ENCODE peak calls at places on chromosomes 2 and 18, in four cellular contexts. B is H9, R is IMR-90, X is H1. I is an unnamed sample.

GRCh38 chr2:165055081-165055879 is 100.0 kb upstream of the SLC38A11 start:
- DNase-seq in B (no peak), R (peak; percentile 22), X (no peak), I (peak; percentile 91)

GRCh38 chr2:170145675-170146432 is 32.1 kb upstream of the MYO3B start:
- DNase-seq in B (no peak), R (no peak), X (no peak), I (no peak)

GRCh38 chr2:61179701-61180639 is 18.0 kb downstream of the C2orf74 start:
- DNase-seq in B (no peak), R (peak; percentile 77), X (no peak), I (no peak)

GRCh38 chr2:43469094-43469493 is 126.7 kb downstream of the THADA start:
- DNase-seq in B (no peak), R (no peak), X (no peak), I (peak; percentile 44)

GRCh38 chr2:98465456-98466201 is 21.0 kb downstream of the INPP4A start:
- DNase-seq in B (no peak), R (peak; percentile 42), X (no peak), I (no peak)

GRCh38 chr18:49815927-49816326 is 2.6 kb upstream of the ACAA2 start:
- DNase-seq in B (no peak), R (no peak), X (no peak), I (no peak)

GRCh38 chr2:26469092-26469710 is 8.7 kb downstream of the OTOF start:
- DNase-seq in B (peak; percentile 80), R (peak; percentile 59), X (peak; percentile 75), I (peak; percentile 88)

GRCh38 chr2:24365051-24365450 is 4.7 kb upstream of the ITSN2 start:
- DNase-seq in B (no peak), R (no peak), X (no peak), I (no peak)

GRCh38 chr2:24122-24521 is 22.2 kb downstream of the FAM110C start:
- DNase-seq in B (no peak), R (no peak), X (no peak), I (no peak)

GRCh38 chr2:3126686-3127278 is 250.8 kb downstream of the EIPR1 start:
- DNase-seq in B (no peak), R (no peak), X (no peak), I (no peak)

GRCh38 chr2:172096661-172097547 is 5.8 kb downstream of the DLX2 start:
- DNase-seq in B (no peak), R (peak; percentile 39), X (no peak), I (peak; percentile 73)

GRCh38 chr18:31424383-31424988 is 23.1 kb upstream of the DSG3 start:
- DNase-seq in B (peak; percentile 65), R (peak; percentile 20), X (no peak), I (peak; percentile 77)

GRCh38 chr18:36580874-36581750 is 247.7 kb downstream of the TPGS2 start:
- DNase-seq in B (no peak), R (peak; percentile 75), X (no peak), I (no peak)

GRCh38 chr2:180508451-180508850 is 472.0 kb upstream of the UBE2E3 start:
- DNase-seq in B (no peak), R (no peak), X (no peak), I (no peak)

GRCh38 chr18:11309172-11309571 is 159.8 kb upstream of the PIEZO2 start:
- DNase-seq in B (peak; percentile 40), R (no peak), X (no peak), I (peak; percentile 61)

GRCh38 chr2:207825033-207825957 is 55.6 kb upstream of the FZD5 start:
- DNase-seq in B (no peak), R (no peak), X (no peak), I (no peak)

GRCh38 chr2:149648282-149649030 is 60.9 kb upstream of the MMADHC start:
- DNase-seq in B (no peak), R (peak; percentile 99), X (no peak), I (peak; percentile 82)

GRCh38 chr18:44195394-44196140 is 485.1 kb upstream of the SETBP1 start:
- DNase-seq in B (no peak), R (no peak), X (no peak), I (no peak)

GRCh38 chr2:182559623-182560022 is 132.8 kb upstream of the PDE1A start:
- DNase-seq in B (no peak), R (peak; percentile 76), X (no peak), I (no peak)

GRCh38 chr2:177161741-177162440 is 50.7 kb upstream of the HNRNPA3 start:
- DNase-seq in B (no peak), R (peak; percentile 41), X (no peak), I (no peak)

GRCh38 chr2:5981241-5982055 is 289.3 kb downstream of the SOX11 start:
- DNase-seq in B (peak; percentile 62), R (peak; percentile 12), X (no peak), I (peak; percentile 77)

GRCh38 chr2:47725808-47726207 is 57.1 kb upstream of the MSH6 start:
- DNase-seq in B (no peak), R (no peak), X (no peak), I (no peak)

DNA sequence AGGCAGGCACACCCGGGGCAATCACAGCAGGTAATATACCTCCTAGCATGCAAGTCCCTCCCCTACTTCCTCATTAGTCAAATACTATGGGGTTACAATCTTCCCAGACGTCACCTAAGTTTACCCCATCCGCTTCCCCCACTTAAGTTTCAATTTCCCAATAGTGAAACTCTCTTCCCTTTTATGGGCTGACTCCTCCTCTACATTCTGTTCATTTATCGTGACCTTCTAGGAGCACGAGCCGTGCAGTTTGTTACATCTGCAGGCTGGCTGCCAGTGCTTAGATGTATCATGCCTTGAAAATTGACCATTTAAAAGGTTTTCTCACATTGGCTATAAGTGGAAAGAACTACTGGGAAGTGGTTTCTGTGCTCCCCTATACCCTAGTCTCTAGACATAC is 1357.8 kb upstream of the CRIM1 start:
- DNase-seq in B (no peak), R (no peak), X (no peak), I (no peak)
- H4K8ac ChIP-seq in B (no peak overlapping the region), R (no peak overlapping the region), X (no peak overlapping the region), I (no peak overlapping the region)

GRCh38 chr2:100998235-100998573 is 3.9 kb upstream of the RPL31 start:
- DNase-seq in B (no peak), R (no peak), X (no peak), I (no peak)
- H4K5ac ChIP-seq in B (no peak overlapping the region), R (no peak overlapping the region), X (no peak overlapping the region), I (no peak overlapping the region)

DNA sequence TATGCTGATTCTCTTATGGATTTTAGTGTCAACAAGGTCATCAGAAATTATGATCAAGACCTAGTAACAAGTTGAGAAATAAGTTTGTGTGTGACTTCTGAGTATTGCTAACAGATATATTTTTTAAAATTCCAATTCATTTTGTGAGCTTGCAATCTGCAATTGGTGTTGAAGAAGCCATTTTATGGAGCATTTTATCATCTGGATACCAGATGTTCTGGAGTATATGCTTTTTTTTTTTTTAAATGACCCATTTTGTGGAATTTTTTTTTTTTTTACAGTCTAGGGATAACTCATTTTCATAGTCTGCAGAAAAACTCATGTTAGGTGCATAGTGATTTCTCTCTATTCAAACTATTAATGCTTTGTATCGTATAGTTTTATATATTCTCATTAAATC is 12.6 kb downstream of the QPCT start:
- DNase-seq in B (no peak), R (peak; percentile 16), X (no peak), I (no peak)
- H3K9ac ChIP-seq in B (no peak overlapping the region), R (no peak overlapping the region), X (no peak overlapping the region), I (no peak overlapping the region)

GRCh38 chr2:46254474-46254873 is 42.7 kb upstream of the EPAS1 start:
- DNase-seq in B (no peak), R (no peak), X (no peak), I (no peak)

GRCh38 chr2:46256563-46257142 is 40.6 kb upstream of the EPAS1 start:
- DNase-seq in B (no peak), R (no peak), X (no peak), I (no peak)

GRCh38 chr2:46249654-46250053 is 47.6 kb upstream of the EPAS1 start:
- DNase-seq in B (no peak), R (no peak), X (no peak), I (no peak)

GRCh38 chr2:46257476-46257875 is 39.7 kb upstream of the EPAS1 start:
- DNase-seq in B (no peak), R (peak; percentile 78), X (no peak), I (no peak)

DNA sequence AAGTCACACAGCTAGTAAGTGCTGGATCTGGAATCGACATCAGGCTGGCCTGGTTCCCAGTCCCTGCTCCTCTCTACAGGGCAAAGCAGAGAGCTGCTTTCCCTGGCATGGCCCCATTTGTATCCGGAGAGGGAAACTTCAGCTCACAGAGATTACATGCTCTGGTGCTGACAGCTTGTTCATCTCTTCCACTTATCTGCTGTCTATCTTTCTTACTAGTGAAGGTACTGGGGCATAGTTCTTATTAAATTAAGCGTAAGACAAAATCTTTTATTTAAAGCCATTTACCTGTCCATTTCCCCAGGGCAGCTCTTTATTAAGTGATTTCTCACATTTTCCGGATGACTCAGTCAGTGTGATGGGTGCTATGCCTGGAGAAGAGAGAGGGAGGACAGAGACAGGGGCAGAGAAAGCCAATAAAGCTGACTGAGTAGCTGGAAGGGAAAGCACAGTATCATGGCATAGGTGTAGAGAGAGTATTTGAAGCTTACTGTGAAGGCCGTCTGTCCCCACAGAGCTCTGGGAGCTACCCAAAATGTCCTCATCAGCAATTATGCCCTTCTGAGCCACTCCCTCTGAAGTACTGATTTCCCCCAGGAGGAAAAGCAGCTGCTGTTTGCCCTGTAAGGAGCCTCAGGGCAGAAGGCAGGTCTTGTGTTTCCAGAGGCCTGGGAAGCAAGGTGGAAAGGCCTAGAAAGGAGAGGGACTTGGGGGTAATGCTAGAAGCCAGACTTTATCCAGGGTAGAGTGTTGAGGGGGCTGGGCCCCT is 44.1 kb upstream of the EPAS1 start:
- DNase-seq in B (no peak), R (no peak), X (no peak), I (no peak)
- H4K8ac ChIP-seq in B (no peak overlapping the region), R (no peak overlapping the region), X (no peak overlapping the region), I (no peak overlapping the region)

I was measured in mesendoderm.